ENCODE peak calls at places on chromosome 21, in six cellular contexts. D, Y, C, O, M and A are unnamed samples.

GRCh38 chr21:36246080-36246631 is 73.8 kb upstream of the MORC3 start:
- DNase-seq in C (no peak), M (peak; percentile 44), D (no peak), Y (no peak), O (no peak), A (peak; percentile 36)

GRCh38 chr21:42362700-42363099 is 3.6 kb downstream of the TFF1 start:
- DNase-seq in D (no peak), O (no peak), Y (no peak), M (no peak), C (no peak), A (no peak)

GRCh38 chr21:38664315-38664714 is 141.4 kb upstream of the ETS2 start:
- DNase-seq in Y (no peak), D (no peak), O (no peak), M (no peak), C (no peak), A (no peak)

GRCh38 chr21:34812510-34813265 is 143.9 kb downstream of the CLIC6 start:
- DNase-seq in C (no peak), D (peak; percentile 88), M (peak; percentile 82), Y (no peak), O (no peak), A (no peak)

GRCh38 chr21:34986561-34987533 is 62.3 kb downstream of the RUNX1 start:
- DNase-seq in D (peak; percentile 94), O (peak; percentile 84), M (peak; percentile 40), C (peak; percentile 48), Y (no peak), A (peak; percentile 62)

GRCh38 chr21:35232545-35233176 is 183.6 kb upstream of the RUNX1 start:
- DNase-seq in Y (peak; percentile 47), O (no peak), C (no peak), M (peak; percentile 53), D (peak; percentile 83), A (peak; percentile 68)

GRCh38 chr21:31052489-31053142 is 14.3 kb upstream of the KRTAP19-8 start:
- DNase-seq in M (no peak), C (no peak), D (no peak), Y (no peak), O (no peak), A (no peak)

GRCh38 chr21:20997633-20998455 is at the start of gene NCAM2:
- DNase-seq in Y (peak; percentile 38), O (peak; percentile 65), C (peak; percentile 7), M (peak; percentile 57), D (peak; percentile 73), A (no peak)

GRCh38 chr21:21045538-21045937 is 47.3 kb downstream of the NCAM2 start:
- DNase-seq in O (no peak), D (no peak), C (no peak), M (no peak), Y (no peak), A (no peak)

GRCh38 chr21:36141513-36141925 is 6.6 kb downstream of the CBR3 start:
- DNase-seq in O (peak; percentile 89), D (peak; percentile 89), M (peak; percentile 99), C (peak; percentile 59), Y (peak; percentile 94), A (peak; percentile 89)

GRCh38 chr21:44084496-44085241 is 22.5 kb upstream of the PWP2 start:
- DNase-seq in O (no peak), D (no peak), M (no peak), Y (no peak), C (no peak), A (no peak)

GRCh38 chr21:32771134-32771523 is 426 bp downstream of the PAXBP1 start:
- DNase-seq in O (peak; percentile 59), Y (peak; percentile 61), D (peak; percentile 74), M (peak; percentile 75), C (no peak), A (peak; percentile 43)

GRCh38 chr21:15935530-15935929 is 205.7 kb downstream of the USP25 start:
- DNase-seq in Y (no peak), D (no peak), C (no peak), M (peak; percentile 45), O (no peak), A (no peak)

GRCh38 chr21:27734146-27734545 is 767.3 kb upstream of the ADAMTS5 start:
- DNase-seq in M (peak; percentile 17), D (peak; percentile 12), C (no peak), Y (no peak), O (no peak), A (no peak)

GRCh38 chr21:46118871-46119564 is 21.1 kb downstream of the COL6A2 start:
- DNase-seq in D (no peak), O (peak; percentile 1), M (no peak), C (no peak), Y (no peak), A (no peak)

GRCh38 chr21:27372381-27372780 is 405.5 kb upstream of the ADAMTS5 start:
- DNase-seq in D (no peak), Y (no peak), M (no peak), C (no peak), O (no peak), A (no peak)

GRCh38 chr21:42309753-42310213 is 5.4 kb downstream of the TFF3 start:
- DNase-seq in D (peak; percentile 64), C (peak; percentile 46), O (peak; percentile 79), Y (peak; percentile 52), M (peak; percentile 40), A (peak; percentile 52)

GRCh38 chr21:45094412-45094811 is 20.0 kb downstream of the ADARB1 start:
- DNase-seq in O (no peak), Y (no peak), D (no peak), C (no peak), M (no peak), A (no peak)

GRCh38 chr21:41774467-41775151 is 7.8 kb upstream of the RIPK4 start:
- DNase-seq in Y (no peak), O (no peak), M (no peak), D (no peak), C (no peak), A (no peak)

GRCh38 chr21:41648591-41649031 is 118.2 kb downstream of the RIPK4 start:
- DNase-seq in O (no peak), D (peak; percentile 69), Y (peak; percentile 73), M (peak; percentile 81), C (no peak), A (no peak)

GRCh38 chr21:42162831-42163510 is 56.0 kb upstream of the ABCG1 start:
- DNase-seq in C (no peak), M (peak; percentile 41), D (no peak), Y (no peak), O (no peak), A (no peak)

GRCh38 chr21:32515869-32516268 is 69.5 kb downstream of the TCP10L start:
- DNase-seq in M (peak; percentile 22), O (no peak), C (no peak), D (no peak), Y (no peak), A (no peak)

GRCh38 chr21:37257967-37258877 is 8.9 kb downstream of the VPS26C start:
- DNase-seq in Y (peak; percentile 67), O (peak; percentile 86), C (peak; percentile 57), D (peak; percentile 84), M (peak; percentile 83), A (peak; percentile 63)

GRCh38 chr21:31673513-31673912 is 14.0 kb downstream of the SOD1 start:
- DNase-seq in M (no peak), D (no peak), Y (no peak), O (no peak), C (no peak), A (no peak)

GRCh38 chr21:31781737-31782136 is 49.8 kb upstream of the SCAF4 start:
- DNase-seq in O (no peak), M (peak; percentile 41), D (peak; percentile 81), C (no peak), Y (no peak), A (no peak)

GRCh38 chr21:31846690-31847089 is 26.1 kb upstream of the HUNK start:
- DNase-seq in Y (no peak), D (no peak), O (no peak), C (no peak), M (no peak), A (no peak)

GRCh38 chr21:25487046-25487594 is 120.2 kb downstream of the MRPL39 start:
- DNase-seq in D (no peak), C (no peak), O (no peak), M (no peak), Y (no peak), A (no peak)

GRCh38 chr21:43734830-43735229 is 15.9 kb downstream of the PDXK start:
- DNase-seq in D (peak; percentile 67), C (no peak), Y (no peak), M (no peak), O (no peak), A (no peak)

GRCh38 chr21:26026113-26026512 is 144.5 kb downstream of the APP start:
- DNase-seq in D (no peak), Y (no peak), M (no peak), O (no peak), C (no peak), A (no peak)

GRCh38 chr21:32423320-32423719 is 10.8 kb downstream of the EVA1C start:
- DNase-seq in C (no peak), M (peak; percentile 77), Y (peak; percentile 29), O (no peak), D (peak; percentile 71), A (no peak)

GRCh38 chr21:37849703-37850102 is 66.6 kb downstream of the KCNJ6 start:
- DNase-seq in O (no peak), C (no peak), D (peak; percentile 33), M (peak; percentile 46), Y (peak; percentile 47), A (no peak)